ENCODE peak calls at places on chromosome 18, in four cellular contexts. F, C, O and B are unnamed samples.
A peak's percentile ranks its signal among the peaks of the same experiment; 100 is the strongest.

GRCh38 chr18:7872569-7872968 is 305.5 kb downstream of the PTPRM start:
- DNase-seq in C (no peak), F (no peak), O (peak; percentile 72), B (no peak)

GRCh38 chr18:26520974-26521373 is 27.4 kb downstream of the KCTD1 start:
- DNase-seq in O (no peak), F (no peak), C (no peak), B (no peak)

GRCh38 chr18:8548186-8548585 is 61.1 kb upstream of the RAB12 start:
- DNase-seq in O (peak; percentile 88), C (no peak), F (no peak), B (no peak)

GRCh38 chr18:10239138-10239537 is 215.3 kb upstream of the APCDD1 start:
- DNase-seq in F (no peak), O (no peak), C (no peak), B (no peak)

GRCh38 chr18:29157057-29157780 is 980.3 kb upstream of the CDH2 start:
- DNase-seq in O (peak; percentile 83), C (no peak), F (no peak), B (no peak)

GRCh38 chr18:35073186-35074105 is 32.2 kb downstream of the MAPRE2 start:
- DNase-seq in C (no peak), O (peak; percentile 34), F (no peak), B (no peak)

GRCh38 chr18:52339891-52340371 is at the start of gene DCC:
- DNase-seq in O (peak; percentile 16), C (peak; percentile 65), F (peak; percentile 84), B (peak; percentile 89)

GRCh38 chr18:45291616-45292612 is 323.4 kb upstream of the SLC14A2 start:
- DNase-seq in O (peak; percentile 85), F (no peak), C (peak; percentile 0), B (peak; percentile 29)

GRCh38 chr18:46448347-46448746 is 208.7 kb downstream of the LOXHD1 start:
- DNase-seq in F (no peak), O (no peak), C (no peak), B (no peak)

GRCh38 chr18:41771971-41772370 is 183.1 kb upstream of the PIK3C3 start:
- DNase-seq in C (no peak), F (no peak), O (peak; percentile 71), B (no peak)

GRCh38 chr18:56696966-56697365 is 45.8 kb downstream of the WDR7 start:
- DNase-seq in O (peak; percentile 6), F (no peak), C (no peak), B (no peak)

GRCh38 chr18:22935431-22935830 is 2.3 kb downstream of the RBBP8 start:
- DNase-seq in O (no peak), F (no peak), C (no peak), B (no peak)

GRCh38 chr18:45658756-45659155 is 43.5 kb downstream of the SLC14A2 start:
- DNase-seq in C (no peak), F (no peak), O (peak; percentile 53), B (no peak)

GRCh38 chr18:7158201-7158600 is 40.6 kb upstream of the LAMA1 start:
- DNase-seq in F (no peak), C (no peak), O (peak; percentile 66), B (no peak)

GRCh38 chr18:11146947-11147345 is 2.4 kb downstream of the PIEZO2 start:
- DNase-seq in C (no peak), F (no peak), O (no peak), B (no peak)

GRCh38 chr18:1668284-1668683 is 763.6 kb downstream of the ADCYAP1 start:
- DNase-seq in C (no peak), F (no peak), O (no peak), B (no peak)

GRCh38 chr18:55487997-55488396 is 100.0 kb downstream of the TCF4 start:
- DNase-seq in C (no peak), F (no peak), O (no peak), B (no peak)

GRCh38 chr18:56112013-56112749 is 524.2 kb upstream of the TCF4 start:
- DNase-seq in F (no peak), O (peak; percentile 73), C (no peak), B (no peak)

GRCh38 chr18:44342167-44342566 is 338.5 kb upstream of the SETBP1 start:
- DNase-seq in F (no peak), C (no peak), O (peak; percentile 87), B (no peak)

GRCh38 chr18:7221424-7222155 is 9.3 kb upstream of the LRRC30 start:
- DNase-seq in F (peak; percentile 75), C (peak; percentile 66), O (peak; percentile 58), B (peak; percentile 43)

GRCh38 chr18:25055076-25055475 is 296.9 kb downstream of the ZNF521 start:
- DNase-seq in F (no peak), C (no peak), O (peak; percentile 72), B (no peak)

GRCh38 chr18:42640160-42640559 is 475.3 kb downstream of the RIT2 start:
- DNase-seq in F (no peak), C (no peak), O (peak; percentile 76), B (no peak)

GRCh38 chr18:57819671-57820460 is 16.8 kb upstream of the ATP8B1 start:
- DNase-seq in O (peak; percentile 98), F (peak; percentile 23), C (no peak), B (no peak)

GRCh38 chr18:8938817-8939216 is 163.7 kb upstream of the NDUFV2 start:
- DNase-seq in C (no peak), F (no peak), O (no peak), B (peak; percentile 47)

GRCh38 chr18:52465391-52465790 is 125.4 kb downstream of the DCC start:
- DNase-seq in O (no peak), C (no peak), F (no peak), B (no peak)

GRCh38 chr18:62590799-62591640 is 68.2 kb downstream of the ZCCHC2 start:
- DNase-seq in F (no peak), O (no peak), C (no peak), B (no peak)

GRCh38 chr18:43970656-43971055 is 693.4 kb upstream of the SYT4 start:
- DNase-seq in O (peak; percentile 62), F (no peak), C (no peak), B (no peak)

GRCh38 chr18:27977009-27977408 is 199.9 kb downstream of the CDH2 start:
- DNase-seq in O (no peak), C (no peak), F (no peak), B (no peak)

GRCh38 chr18:41967680-41968079 is 12.6 kb downstream of the PIK3C3 start:
- DNase-seq in C (no peak), O (no peak), F (no peak), B (peak; percentile 56)

GRCh38 chr18:25345432-25345831 is 6.5 kb downstream of the ZNF521 start:
- DNase-seq in O (peak; percentile 14), F (no peak), C (no peak), B (no peak)

GRCh38 chr18:41966943-41967342 is 11.9 kb downstream of the PIK3C3 start:
- DNase-seq in C (no peak), O (no peak), F (no peak), B (peak; percentile 22)

GRCh38 chr18:21742323-21742687 is 1.7 kb downstream of the MIB1 start:
- DNase-seq in O (peak; percentile 51), F (no peak), C (no peak), B (no peak)

GRCh38 chr18:79926306-79926705 is 25.1 kb downstream of the SLC66A2 start:
- DNase-seq in O (no peak), F (peak; percentile 37), C (no peak), B (no peak)